ENCODE peak calls at places on chromosomes 12 and 14, in four cellular contexts. F is thyroid gland, R is cardiac muscle cell, V is AG10803. T is an unnamed sample.

GRCh38 chr12:54082402-54082892 is 28.8 kb downstream of the HOXC4 start:
- DNase-seq in R (peak), V (no peak), F (no peak), T (peak)

GRCh38 chr12:90234455-90234854 is 525.8 kb upstream of the ATP2B1 start:
- DNase-seq in F (no peak), R (peak), V (peak), T (no peak)

GRCh38 chr14:95664046-95664445 is 22.2 kb upstream of the TCL1B start:
- DNase-seq in R (no peak), V (no peak), F (no peak), T (no peak)

GRCh38 chr12:3130053-3130805 is 53.0 kb downstream of the TSPAN9 start:
- DNase-seq in V (no peak), R (no peak), F (no peak), T (no peak)

GRCh38 chr12:119410396-119410795 is 75.9 kb downstream of the CCDC60 start:
- DNase-seq in F (no peak), R (no peak), V (no peak), T (no peak)

GRCh38 chr12:10457760-10458159 is 4.6 kb upstream of the KLRC1 start:
- DNase-seq in R (no peak), F (no peak), V (no peak), T (no peak)

GRCh38 chr12:78403681-78404080 is 460.9 kb upstream of the SYT1 start:
- DNase-seq in R (peak), F (no peak), V (peak), T (no peak)

GRCh38 chr12:90366286-90366685 is 588.7 kb downstream of the CCER1 start:
- DNase-seq in F (no peak), R (peak), V (peak), T (no peak)

GRCh38 chr12:106054016-106054415 is 84.7 kb downstream of the NUAK1 start:
- DNase-seq in R (no peak), V (peak), F (no peak), T (no peak)

GRCh38 chr12:130155416-130156073 is 6.7 kb upstream of the FZD10 start:
- DNase-seq in R (no peak), V (no peak), F (no peak), T (no peak)

GRCh38 chr12:124938606-124939427 is 24.4 kb upstream of the UBC start:
- DNase-seq in V (peak), R (peak), F (peak), T (peak)

GRCh38 chr12:101823891-101824290 is 6.9 kb downstream of the GNPTAB start:
- DNase-seq in F (peak), V (peak), R (peak), T (peak)

GRCh38 chr12:80636832-80637231 is 70.6 kb upstream of the MYF6 start:
- DNase-seq in R (no peak), F (no peak), V (no peak), T (no peak)

GRCh38 chr12:78118036-78118435 is 287.3 kb downstream of the NAV3 start:
- DNase-seq in F (no peak), V (peak), R (no peak), T (no peak)

GRCh38 chr14:100025111-100025510 is 40.1 kb upstream of the EVL start:
- DNase-seq in V (peak), F (no peak), R (peak), T (no peak)

GRCh38 chr14:23492618-23493272 is 23.2 kb downstream of the NGDN start:
- DNase-seq in R (peak), F (no peak), V (peak), T (no peak)

GRCh38 chr12:123034865-123035264 is 54.4 kb downstream of the ARL6IP4 start:
- DNase-seq in R (peak), F (no peak), V (peak), T (no peak)

GRCh38 chr12:6819069-6820030 is 2.3 kb upstream of the GPR162 start:
- DNase-seq in V (no peak), R (no peak), F (no peak), T (no peak)

GRCh38 chr12:12776261-12776660 is 9.2 kb upstream of the APOLD1 start:
- DNase-seq in R (peak), V (no peak), F (no peak), T (no peak)

GRCh38 chr12:8156845-8157244 is at the start of gene ZNF705A:
- DNase-seq in R (peak), V (peak), F (no peak), T (no peak)

GRCh38 chr12:15152456-15152855 is 68.8 kb downstream of the RERG start:
- DNase-seq in F (no peak), V (peak), R (peak), T (no peak)

GRCh38 chr12:67669217-67669924 is 20.8 kb downstream of the DYRK2 start:
- DNase-seq in R (no peak), F (no peak), V (no peak), T (no peak)

GRCh38 chr14:60653388-60653690 is 4.1 kb upstream of the SIX1 start:
- DNase-seq in R (no peak), V (no peak), F (no peak), T (peak)

GRCh38 chr14:55832122-55832911 is 252.3 kb downstream of the KTN1 start:
- DNase-seq in R (no peak), V (no peak), F (no peak), T (no peak)

GRCh38 chr14:22656226-22656625 is 12.1 kb upstream of the OR6J1 start:
- DNase-seq in V (no peak), R (peak), F (no peak), T (no peak)

GRCh38 chr12:76329163-76329562 is 19.1 kb downstream of the BBS10 start:
- DNase-seq in R (peak), V (peak), F (no peak), T (no peak)

GRCh38 chr14:29461131-29461530 is 466.5 kb downstream of the PRKD1 start:
- DNase-seq in R (no peak), V (no peak), F (no peak), T (no peak)

GRCh38 chr12:111405149-111405855 is 421 bp upstream of the SH2B3 start:
- DNase-seq in R (peak), F (peak), V (peak), T (peak)
- TF ChIP-seq CTCF in R (peak), F (peak), V (peak), T (peak)

GRCh38 chr14:81890020-81890419 is 356.4 kb upstream of the SEL1L start:
- DNase-seq in V (no peak), R (no peak), F (no peak), T (no peak)

GRCh38 chr14:81889529-81889928 is 355.9 kb upstream of the SEL1L start:
- DNase-seq in R (no peak), F (no peak), V (no peak), T (no peak)

GRCh38 chr14:81886588-81886987 is 352.9 kb upstream of the SEL1L start:
- DNase-seq in V (no peak), R (no peak), F (no peak), T (no peak)
- TF ChIP-seq CTCF in V (no peak), R (no peak), F (no peak), T (no peak)

GRCh38 chr14:77068515-77069200 is 29.4 kb upstream of the CIPC start:
- DNase-seq in R (no peak), V (no peak), F (no peak), T (no peak)
- TF ChIP-seq CTCF in R (no peak), V (no peak), F (no peak), T (no peak)

GRCh38 chr12:126663304-126664094 is 1598.3 kb downstream of the AACS start:
- DNase-seq in F (no peak), R (peak), V (no peak), T (peak)
- TF ChIP-seq CTCF in F (no peak), R (no peak), V (peak), T (peak)

GRCh38 chr14:57268161-57269067 is at the start of the genes AP5M1 and EXOC5:
- DNase-seq in R (peak), V (peak), F (peak), T (peak)
- TF ChIP-seq CTCF in R (no peak), V (no peak), F (no peak), T (no peak)

GRCh38 chr14:32996343-32996742 is 57.7 kb downstream of the NPAS3 start:
- DNase-seq in R (no peak), V (no peak), F (no peak), T (no peak)

GRCh38 chr14:32998433-32998832 is 59.8 kb downstream of the NPAS3 start:
- DNase-seq in V (peak), R (peak), F (no peak), T (no peak)
- TF ChIP-seq CTCF in V (peak), R (peak), F (peak), T (no peak)

DNA sequence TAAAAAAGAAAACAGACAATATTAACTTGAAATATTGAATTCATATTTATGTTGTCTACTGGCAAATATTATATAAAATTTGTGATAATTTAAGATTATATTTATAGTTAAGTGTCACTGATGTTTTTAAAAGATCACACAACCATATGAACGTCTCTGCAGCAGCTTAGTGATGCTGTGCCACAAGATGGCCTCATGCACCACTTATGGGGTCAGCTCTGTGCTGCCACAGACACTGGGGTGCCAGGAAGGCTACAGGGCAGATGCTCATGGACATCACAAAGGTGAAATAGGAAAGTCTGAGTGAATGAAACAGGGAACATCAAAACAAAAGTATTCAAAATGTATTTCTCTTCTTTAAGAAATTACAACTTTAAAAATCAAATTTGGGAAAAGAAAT is 13.1 kb downstream of the ATXN3 start:
- DNase-seq in F (no peak), R (no peak), V (no peak), T (no peak)
- TF ChIP-seq CTCF in F (no peak), R (peak), V (no peak), T (no peak)

GRCh38 chr14:52077261-52077984 is 8.6 kb upstream of the NID2 start:
- DNase-seq in R (peak), F (no peak), V (no peak), T (no peak)
- TF ChIP-seq CTCF in R (peak), F (no peak), V (no peak), T (no peak)

DNA sequence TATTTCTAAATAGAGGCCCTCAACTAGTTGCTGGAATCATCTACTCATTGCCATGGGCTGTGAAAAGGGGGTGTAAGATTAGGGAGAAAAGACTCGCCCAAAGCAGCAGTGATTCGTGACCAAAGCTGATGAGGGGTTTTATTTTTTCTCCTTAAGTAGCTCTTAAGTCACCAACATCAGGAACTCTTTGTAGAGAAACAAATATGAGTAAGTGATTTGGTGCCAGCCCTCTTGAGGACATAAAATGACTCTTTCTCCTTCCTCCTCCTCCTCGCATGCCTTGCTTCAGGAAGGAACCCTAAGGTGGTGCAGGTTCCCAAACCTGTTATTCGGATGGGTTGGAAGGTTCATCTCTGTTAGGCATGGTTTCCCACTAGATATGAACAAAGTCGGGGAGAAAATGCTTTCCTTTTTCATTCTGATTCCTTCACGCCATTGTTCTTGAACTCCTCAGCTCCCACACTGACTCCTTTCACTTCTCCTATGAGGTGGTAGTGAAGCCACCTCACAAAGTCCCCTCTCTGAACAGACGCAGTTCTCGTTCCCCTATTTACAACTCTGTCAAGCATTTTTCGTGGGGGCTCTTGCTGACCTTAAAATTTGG is 113.4 kb downstream of the ETV6 start:
- DNase-seq in V (peak), F (peak), R (no peak), T (no peak)
- TF ChIP-seq CTCF in V (no peak), F (no peak), R (no peak), T (no peak)

T was measured in nephron progenitor cell.